ENCODE peak calls at places on chromosomes 2 and 18, in six cellular contexts. R, D, K, N, W and F are unnamed samples.

GRCh38 chr18:44715245-44715644 is 34.6 kb downstream of the SETBP1 start:
- DNase-seq in R (no peak), D (no peak), K (no peak), N (no peak), W (no peak), F (no peak)

GRCh38 chr2:134080759-134081158 is 173.1 kb upstream of the MGAT5 start:
- DNase-seq in R (no peak), D (no peak), K (no peak), N (no peak), W (no peak), F (no peak)

GRCh38 chr2:110206056-110206455 is 1.2 kb upstream of the NPHP1 start:
- DNase-seq in R (no peak), D (no peak), K (no peak), N (no peak), W (no peak), F (no peak)

GRCh38 chr2:201806442-201806841 is at the start of gene CDK15:
- DNase-seq in R (no peak), D (no peak), K (no peak), N (no peak), W (no peak), F (no peak)

GRCh38 chr2:36408198-36408703 is 52.7 kb downstream of the CRIM1 start:
- DNase-seq in R (no peak), D (no peak), K (no peak), N (no peak), W (no peak), F (no peak)

GRCh38 chr2:158321264-158321663 is 135.3 kb downstream of the CCDC148 start:
- DNase-seq in R (no peak), D (no peak), K (peak), N (no peak), W (no peak), F (peak)

GRCh38 chr2:29113891-29114321 is 1.3 kb upstream of the CLIP4 start:
- DNase-seq in R (peak), D (peak), K (peak), N (peak), W (peak), F (peak)

GRCh38 chr18:43422483-43422882 is 145.2 kb upstream of the SYT4 start:
- DNase-seq in R (no peak), D (no peak), K (no peak), N (no peak), W (no peak), F (no peak)

GRCh38 chr2:206250041-206250897 is 24.2 kb upstream of the ZDBF2 start:
- DNase-seq in R (no peak), D (peak), K (no peak), N (no peak), W (no peak), F (peak)

GRCh38 chr2:8133331-8133730 is 548.5 kb upstream of the ID2 start:
- DNase-seq in R (no peak), D (no peak), K (no peak), N (no peak), W (no peak), F (no peak)
- TF ChIP-seq CTCF in R (no peak), D (no peak), K (peak), N (no peak), W (no peak), F (no peak)

GRCh38 chr2:10909996-10910341 is 1.8 kb upstream of the KCNF1 start:
- DNase-seq in R (no peak), D (no peak), K (no peak), N (no peak), W (no peak), F (no peak)
- TF ChIP-seq CTCF in R (no peak), D (no peak), K (no peak), N (no peak), W (no peak), F (no peak)

DNA sequence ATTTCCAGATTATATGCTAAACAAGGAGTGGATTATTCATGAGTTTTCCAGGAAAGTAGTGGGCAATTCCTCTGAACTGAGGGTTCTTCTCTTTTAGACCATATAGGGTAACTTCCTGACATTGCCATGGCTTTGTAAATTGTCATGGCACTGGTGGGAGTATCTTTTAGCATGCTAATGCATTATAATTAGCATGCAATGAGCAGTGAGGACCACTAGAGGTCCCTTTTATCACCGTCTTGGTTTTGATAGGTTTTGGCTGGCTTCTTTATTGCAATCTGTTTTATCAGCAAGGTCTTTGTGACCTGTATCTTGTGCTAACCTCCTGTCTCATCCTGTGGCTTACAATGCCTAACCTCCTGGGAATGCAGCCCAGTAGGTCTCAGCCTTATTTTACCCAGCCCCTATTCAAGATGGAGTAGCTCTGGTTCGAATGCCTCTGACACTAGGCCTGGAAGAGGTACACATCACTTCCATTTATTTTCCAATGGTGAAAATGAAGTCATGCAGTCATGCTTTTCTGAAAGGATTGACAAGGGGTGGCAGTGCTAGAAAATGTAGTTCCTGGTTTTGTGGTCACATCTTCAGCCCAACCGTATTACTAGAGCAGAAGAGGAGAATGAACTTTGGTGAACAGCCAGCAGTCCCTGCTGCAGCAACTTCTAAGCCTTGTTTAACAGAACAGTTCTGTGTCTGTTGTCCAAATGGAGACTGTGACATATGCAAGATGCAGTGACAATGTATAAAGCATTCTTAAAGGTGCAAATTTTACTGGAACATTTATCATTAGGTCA is 26.6 kb upstream of the ITGA4 start:
- DNase-seq in R (no peak), D (peak), K (no peak), N (no peak), W (no peak), F (peak)
- TF ChIP-seq CTCF in R (peak), D (no peak), K (peak), N (peak), W (peak), F (no peak)

GRCh38 chr18:11996907-11997306 is 15.6 kb downstream of the IMPA2 start:
- DNase-seq in R (no peak), D (no peak), K (no peak), N (no peak), W (no peak), F (no peak)

GRCh38 chr18:11994708-11995444 is 13.6 kb downstream of the IMPA2 start:
- DNase-seq in R (no peak), D (peak), K (no peak), N (no peak), W (no peak), F (peak)

GRCh38 chr18:11996190-11996754 is 15.0 kb downstream of the IMPA2 start:
- DNase-seq in R (no peak), D (no peak), K (no peak), N (no peak), W (no peak), F (no peak)

GRCh38 chr18:11994346-11994707 is 13.0 kb downstream of the IMPA2 start:
- DNase-seq in R (peak), D (peak), K (no peak), N (no peak), W (no peak), F (no peak)

GRCh38 chr18:11995445-11996189 is 14.3 kb downstream of the IMPA2 start:
- DNase-seq in R (peak), D (peak), K (peak), N (peak), W (no peak), F (peak)
- TF ChIP-seq CTCF in R (no peak), D (peak), K (peak), N (peak), W (peak), F (peak)

GRCh38 chr2:23456881-23457760 is 72.1 kb downstream of the KLHL29 start:
- DNase-seq in R (no peak), D (no peak), K (no peak), N (no peak), W (no peak), F (no peak)

GRCh38 chr2:23457990-23458689 is 73.2 kb downstream of the KLHL29 start:
- DNase-seq in R (no peak), D (peak), K (no peak), N (no peak), W (no peak), F (no peak)

GRCh38 chr2:23459032-23459431 is 74.1 kb downstream of the KLHL29 start:
- DNase-seq in R (no peak), D (no peak), K (no peak), N (no peak), W (no peak), F (no peak)

GRCh38 chr2:23460983-23461382 is 76.0 kb downstream of the KLHL29 start:
- DNase-seq in R (no peak), D (no peak), K (no peak), N (no peak), W (no peak), F (no peak)

DNA sequence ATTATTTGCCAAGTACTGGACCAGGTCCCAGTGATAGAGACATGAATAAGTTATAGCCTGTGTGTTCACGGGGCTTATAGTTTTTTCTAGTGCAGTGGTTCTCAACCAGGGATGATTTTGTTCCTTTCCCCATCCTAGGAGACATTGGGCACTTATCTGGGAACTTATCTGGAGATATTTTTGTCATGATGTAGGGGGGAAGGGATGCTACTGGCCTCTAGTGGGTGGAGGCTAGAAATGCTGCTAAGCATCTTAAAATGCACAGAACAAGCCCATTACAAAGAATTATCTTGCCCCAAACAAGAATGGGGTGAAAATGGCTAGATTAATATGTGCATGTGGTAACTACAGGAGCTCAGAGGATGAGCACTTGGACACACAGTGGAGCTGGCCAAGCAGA is 75.2 kb downstream of the KLHL29 start:
- DNase-seq in R (no peak), D (no peak), K (peak), N (no peak), W (no peak), F (no peak)
- TF ChIP-seq CTCF in R (no peak), D (peak), K (peak), N (peak), W (peak), F (peak)

GRCh38 chr18:13077473-13077872 is 86.3 kb downstream of the CEP192 start:
- DNase-seq in R (no peak), D (no peak), K (no peak), N (no peak), W (no peak), F (no peak)
- TF ChIP-seq CTCF in R (no peak), D (no peak), K (no peak), N (no peak), W (no peak), F (no peak)